ENCODE peak calls at places on chromosomes 11 and 22, in five cellular contexts. One of them, this sample, is unnamed.

GRCh38 chr22:44329179-44329796 is 16.5 kb upstream of the SHISAL1 start:
- DNase-seq in NCI-H1417: no peak
- DNase-seq in fibroblast of the conjunctiva: no peak
- DNase-seq in stimulated activated CD4-positive, alpha-beta T cell treated with anti-CD3 and anti-CD28 coated beads, Interleukin-4, amount 100 ng/mL, for 4 hours: no peak
- DNase-seq in HFFc6: no peak
- DNase-seq in this sample: no peak

GRCh38 chr11:128058580-128059208 is 528.7 kb downstream of the ETS1 start:
- DNase-seq in NCI-H1417: no peak
- DNase-seq in fibroblast of the conjunctiva: no peak
- DNase-seq in stimulated activated CD4-positive, alpha-beta T cell treated with anti-CD3 and anti-CD28 coated beads, Interleukin-4, amount 100 ng/mL, for 4 hours: no peak
- DNase-seq in HFFc6: no peak
- DNase-seq in this sample: peak

GRCh38 chr11:102654761-102655160 is 29.6 kb upstream of the MMP20 start:
- DNase-seq in NCI-H1417: no peak
- DNase-seq in fibroblast of the conjunctiva: no peak
- DNase-seq in stimulated activated CD4-positive, alpha-beta T cell treated with anti-CD3 and anti-CD28 coated beads, Interleukin-4, amount 100 ng/mL, for 4 hours: no peak
- DNase-seq in HFFc6: no peak
- DNase-seq in this sample: no peak

GRCh38 chr11:124717421-124717785 is 22.3 kb upstream of the NRGN start:
- DNase-seq in NCI-H1417: no peak
- DNase-seq in fibroblast of the conjunctiva: no peak
- DNase-seq in stimulated activated CD4-positive, alpha-beta T cell treated with anti-CD3 and anti-CD28 coated beads, Interleukin-4, amount 100 ng/mL, for 4 hours: no peak
- DNase-seq in HFFc6: no peak
- DNase-seq in this sample: no peak

GRCh38 chr11:32015435-32015834 is 75.4 kb upstream of the RCN1 start:
- DNase-seq in NCI-H1417: no peak
- DNase-seq in fibroblast of the conjunctiva: no peak
- DNase-seq in stimulated activated CD4-positive, alpha-beta T cell treated with anti-CD3 and anti-CD28 coated beads, Interleukin-4, amount 100 ng/mL, for 4 hours: no peak
- DNase-seq in HFFc6: no peak
- DNase-seq in this sample: no peak

GRCh38 chr11:8030526-8031247 is 43.5 kb downstream of the EIF3F start:
- DNase-seq in NCI-H1417: no peak
- DNase-seq in fibroblast of the conjunctiva: no peak
- DNase-seq in stimulated activated CD4-positive, alpha-beta T cell treated with anti-CD3 and anti-CD28 coated beads, Interleukin-4, amount 100 ng/mL, for 4 hours: no peak
- DNase-seq in HFFc6: no peak
- DNase-seq in this sample: no peak

GRCh38 chr11:134541951-134542350 is 129.9 kb upstream of the B3GAT1 start:
- DNase-seq in NCI-H1417: no peak
- DNase-seq in fibroblast of the conjunctiva: no peak
- DNase-seq in stimulated activated CD4-positive, alpha-beta T cell treated with anti-CD3 and anti-CD28 coated beads, Interleukin-4, amount 100 ng/mL, for 4 hours: no peak
- DNase-seq in HFFc6: no peak
- DNase-seq in this sample: no peak

GRCh38 chr11:17171916-17172315 is 35.9 kb downstream of the PIK3C2A start:
- DNase-seq in NCI-H1417: no peak
- DNase-seq in fibroblast of the conjunctiva: no peak
- DNase-seq in stimulated activated CD4-positive, alpha-beta T cell treated with anti-CD3 and anti-CD28 coated beads, Interleukin-4, amount 100 ng/mL, for 4 hours: no peak
- DNase-seq in HFFc6: no peak
- DNase-seq in this sample: no peak

GRCh38 chr11:8584096-8584495 is 9.9 kb downstream of the STK33 start:
- DNase-seq in NCI-H1417: no peak
- DNase-seq in fibroblast of the conjunctiva: no peak
- DNase-seq in stimulated activated CD4-positive, alpha-beta T cell treated with anti-CD3 and anti-CD28 coated beads, Interleukin-4, amount 100 ng/mL, for 4 hours: no peak
- DNase-seq in HFFc6: no peak
- DNase-seq in this sample: no peak

GRCh38 chr11:31509412-31510345 is at the start of the genes ELP4 and IMMP1L:
- DNase-seq in NCI-H1417: peak
- DNase-seq in fibroblast of the conjunctiva: peak
- DNase-seq in stimulated activated CD4-positive, alpha-beta T cell treated with anti-CD3 and anti-CD28 coated beads, Interleukin-4, amount 100 ng/mL, for 4 hours: peak
- DNase-seq in HFFc6: peak
- DNase-seq in this sample: peak

GRCh38 chr22:41094036-41094435 is 1.6 kb downstream of the EP300 start:
- DNase-seq in NCI-H1417: no peak
- DNase-seq in fibroblast of the conjunctiva: no peak
- DNase-seq in stimulated activated CD4-positive, alpha-beta T cell treated with anti-CD3 and anti-CD28 coated beads, Interleukin-4, amount 100 ng/mL, for 4 hours: no peak
- DNase-seq in HFFc6: peak
- DNase-seq in this sample: peak

GRCh38 chr11:101453682-101454081 is 130.1 kb downstream of the TRPC6 start:
- DNase-seq in NCI-H1417: no peak
- DNase-seq in fibroblast of the conjunctiva: no peak
- DNase-seq in stimulated activated CD4-positive, alpha-beta T cell treated with anti-CD3 and anti-CD28 coated beads, Interleukin-4, amount 100 ng/mL, for 4 hours: no peak
- DNase-seq in HFFc6: no peak
- DNase-seq in this sample: peak

GRCh38 chr11:117986981-117987495 is 844 bp downstream of the IL10RA start:
- DNase-seq in NCI-H1417: no peak
- DNase-seq in fibroblast of the conjunctiva: no peak
- DNase-seq in stimulated activated CD4-positive, alpha-beta T cell treated with anti-CD3 and anti-CD28 coated beads, Interleukin-4, amount 100 ng/mL, for 4 hours: peak
- DNase-seq in HFFc6: no peak
- DNase-seq in this sample: peak

GRCh38 chr22:46462726-46463371 is 74.6 kb downstream of the CELSR1 start:
- DNase-seq in NCI-H1417: peak
- DNase-seq in fibroblast of the conjunctiva: no peak
- DNase-seq in stimulated activated CD4-positive, alpha-beta T cell treated with anti-CD3 and anti-CD28 coated beads, Interleukin-4, amount 100 ng/mL, for 4 hours: no peak
- DNase-seq in HFFc6: peak
- DNase-seq in this sample: peak

GRCh38 chr11:106787454-106787853 is 230.8 kb downstream of the GUCY1A2 start:
- DNase-seq in NCI-H1417: no peak
- DNase-seq in fibroblast of the conjunctiva: no peak
- DNase-seq in stimulated activated CD4-positive, alpha-beta T cell treated with anti-CD3 and anti-CD28 coated beads, Interleukin-4, amount 100 ng/mL, for 4 hours: no peak
- DNase-seq in HFFc6: no peak
- DNase-seq in this sample: no peak

GRCh38 chr22:30876925-30877553 is 91.5 kb downstream of the MORC2 start:
- DNase-seq in NCI-H1417: no peak
- DNase-seq in fibroblast of the conjunctiva: peak
- DNase-seq in stimulated activated CD4-positive, alpha-beta T cell treated with anti-CD3 and anti-CD28 coated beads, Interleukin-4, amount 100 ng/mL, for 4 hours: no peak
- DNase-seq in HFFc6: no peak
- DNase-seq in this sample: no peak

GRCh38 chr22:49594078-49594477 is 233.6 kb downstream of the BRD1 start:
- DNase-seq in NCI-H1417: no peak
- DNase-seq in fibroblast of the conjunctiva: no peak
- DNase-seq in stimulated activated CD4-positive, alpha-beta T cell treated with anti-CD3 and anti-CD28 coated beads, Interleukin-4, amount 100 ng/mL, for 4 hours: no peak
- DNase-seq in HFFc6: no peak
- DNase-seq in this sample: no peak

This sample was measured in RKO.